ENCODE peak calls at places on chromosome 13, in seven cellular contexts. One of them, this sample, is unnamed. For H3K27me3 and H3K36me3, the result is how much of the 10 kb centered on the place peaks cover.

GRCh38 chr13:35594096-35594495 is 117.6 kb upstream of the MAB21L1 start:
- DNase-seq in heart left ventricle: no peak
- DNase-seq in mesenchymal stem cell: no peak
- DNase-seq in small intestine: no peak
- DNase-seq in fibroblast of lung: no peak
- DNase-seq in upper lobe of right lung: no peak
- DNase-seq in astrocyte: no peak
- DNase-seq in this sample: no peak

GRCh38 chr13:22027561-22027960 is 356.7 kb downstream of the FGF9 start:
- DNase-seq in heart left ventricle: no peak
- DNase-seq in upper lobe of right lung: no peak
- DNase-seq in small intestine: no peak
- DNase-seq in astrocyte: no peak
- DNase-seq in mesenchymal stem cell: peak
- DNase-seq in fibroblast of lung: no peak
- DNase-seq in this sample: no peak

GRCh38 chr13:100584901-100585300 is 3.7 kb downstream of the GGACT start:
- DNase-seq in small intestine: no peak
- DNase-seq in astrocyte: peak
- DNase-seq in fibroblast of lung: peak
- DNase-seq in mesenchymal stem cell: no peak
- DNase-seq in heart left ventricle: no peak
- DNase-seq in upper lobe of right lung: no peak
- DNase-seq in this sample: no peak

GRCh38 chr13:94632227-94632980 is 30.7 kb downstream of the GPR180 start:
- DNase-seq in fibroblast of lung: peak
- DNase-seq in small intestine: no peak
- DNase-seq in astrocyte: no peak
- DNase-seq in mesenchymal stem cell: no peak
- DNase-seq in upper lobe of right lung: no peak
- DNase-seq in heart left ventricle: no peak
- DNase-seq in this sample: no peak

GRCh38 chr13:95644611-95645052 is at the start of gene DZIP1:
- DNase-seq in small intestine: no peak
- DNase-seq in heart left ventricle: peak
- DNase-seq in mesenchymal stem cell: peak
- DNase-seq in fibroblast of lung: peak
- DNase-seq in upper lobe of right lung: peak
- DNase-seq in astrocyte: peak
- DNase-seq in this sample: no peak

GRCh38 chr13:105177265-105177900 is 1358.1 kb downstream of the EFNB2 start:
- DNase-seq in heart left ventricle: no peak
- DNase-seq in upper lobe of right lung: no peak
- DNase-seq in mesenchymal stem cell: peak
- DNase-seq in astrocyte: no peak
- DNase-seq in fibroblast of lung: peak
- DNase-seq in small intestine: no peak
- DNase-seq in this sample: no peak

GRCh38 chr13:57326532-57326931 is 159.5 kb downstream of the PRR20E start:
- DNase-seq in upper lobe of right lung: no peak
- DNase-seq in small intestine: peak
- DNase-seq in mesenchymal stem cell: no peak
- DNase-seq in astrocyte: no peak
- DNase-seq in fibroblast of lung: no peak
- DNase-seq in heart left ventricle: no peak
- DNase-seq in this sample: no peak

GRCh38 chr13:107883561-107884175 is 331.7 kb downstream of the LIG4 start:
- DNase-seq in upper lobe of right lung: no peak
- DNase-seq in heart left ventricle: no peak
- DNase-seq in small intestine: no peak
- DNase-seq in fibroblast of lung: peak
- DNase-seq in astrocyte: peak
- DNase-seq in mesenchymal stem cell: peak
- DNase-seq in this sample: no peak

GRCh38 chr13:64529874-64530485 is 2700.2 kb downstream of the PCDH9 start:
- DNase-seq in fibroblast of lung: no peak
- DNase-seq in astrocyte: no peak
- DNase-seq in small intestine: peak
- DNase-seq in upper lobe of right lung: no peak
- DNase-seq in heart left ventricle: no peak
- DNase-seq in mesenchymal stem cell: peak
- DNase-seq in this sample: no peak

GRCh38 chr13:66627512-66627911 is 602.6 kb downstream of the PCDH9 start:
- DNase-seq in small intestine: no peak
- DNase-seq in mesenchymal stem cell: no peak
- DNase-seq in fibroblast of lung: no peak
- DNase-seq in astrocyte: no peak
- DNase-seq in upper lobe of right lung: no peak
- DNase-seq in heart left ventricle: no peak
- DNase-seq in this sample: no peak

GRCh38 chr13:73934215-73934623 is 200.0 kb downstream of the KLF12 start:
- DNase-seq in upper lobe of right lung: no peak
- DNase-seq in fibroblast of lung: peak
- DNase-seq in mesenchymal stem cell: no peak
- DNase-seq in astrocyte: peak
- DNase-seq in small intestine: no peak
- DNase-seq in heart left ventricle: no peak
- DNase-seq in this sample: no peak

GRCh38 chr13:38013676-38014075 is 144.1 kb upstream of the TRPC4 start:
- DNase-seq in astrocyte: no peak
- DNase-seq in fibroblast of lung: no peak
- DNase-seq in heart left ventricle: no peak
- DNase-seq in upper lobe of right lung: no peak
- DNase-seq in small intestine: no peak
- DNase-seq in mesenchymal stem cell: no peak
- DNase-seq in this sample: no peak

GRCh38 chr13:106534844-106535551 is 464 bp downstream of the EFNB2 start:
- DNase-seq in small intestine: peak
- DNase-seq in mesenchymal stem cell: peak
- DNase-seq in upper lobe of right lung: peak
- DNase-seq in fibroblast of lung: peak
- DNase-seq in astrocyte: peak
- DNase-seq in heart left ventricle: peak
- DNase-seq in this sample: no peak

GRCh38 chr13:47999973-48000372 is 1.1 kb downstream of the SUCLA2 start:
- DNase-seq in mesenchymal stem cell: no peak
- DNase-seq in astrocyte: no peak
- DNase-seq in small intestine: no peak
- DNase-seq in heart left ventricle: no peak
- DNase-seq in fibroblast of lung: no peak
- DNase-seq in upper lobe of right lung: no peak
- DNase-seq in this sample: no peak

GRCh38 chr13:101449971-101450748 is 2.3 kb upstream of the ITGBL1 start:
- DNase-seq in fibroblast of lung: peak
- DNase-seq in heart left ventricle: no peak
- DNase-seq in mesenchymal stem cell: peak
- DNase-seq in astrocyte: peak
- DNase-seq in upper lobe of right lung: no peak
- DNase-seq in small intestine: no peak
- DNase-seq in this sample: peak

GRCh38 chr13:36124236-36124822 is 6.9 kb downstream of the DCLK1 start:
- DNase-seq in mesenchymal stem cell: no peak
- DNase-seq in astrocyte: peak
- DNase-seq in fibroblast of lung: peak
- DNase-seq in small intestine: no peak
- DNase-seq in heart left ventricle: no peak
- DNase-seq in upper lobe of right lung: no peak
- DNase-seq in this sample: peak

GRCh38 chr13:78993792-78994191 is 334.8 kb upstream of the OBI1 start:
- DNase-seq in small intestine: no peak
- DNase-seq in mesenchymal stem cell: no peak
- DNase-seq in astrocyte: no peak
- DNase-seq in fibroblast of lung: no peak
- DNase-seq in upper lobe of right lung: no peak
- DNase-seq in heart left ventricle: no peak
- DNase-seq in this sample: no peak

GRCh38 chr13:66532146-66532545 is 698.0 kb downstream of the PCDH9 start:
- DNase-seq in astrocyte: peak
- DNase-seq in mesenchymal stem cell: peak
- DNase-seq in heart left ventricle: no peak
- DNase-seq in upper lobe of right lung: no peak
- DNase-seq in small intestine: no peak
- DNase-seq in fibroblast of lung: peak
- DNase-seq in this sample: peak

GRCh38 chr13:98672947-98673545 is 79.4 kb downstream of the SLC15A1 start:
- DNase-seq in fibroblast of lung: peak
- DNase-seq in mesenchymal stem cell: peak
- DNase-seq in upper lobe of right lung: peak
- DNase-seq in heart left ventricle: peak
- DNase-seq in astrocyte: peak
- DNase-seq in small intestine: peak
- DNase-seq in this sample: no peak

GRCh38 chr13:110150384-110151091 is 156.4 kb downstream of the COL4A1 start:
- DNase-seq in mesenchymal stem cell: no peak
- DNase-seq in fibroblast of lung: peak
- DNase-seq in upper lobe of right lung: no peak
- DNase-seq in small intestine: no peak
- DNase-seq in heart left ventricle: no peak
- DNase-seq in astrocyte: peak
- DNase-seq in this sample: peak

GRCh38 chr13:113854238-113855011 is 9.5 kb downstream of the GAS6 start:
- DNase-seq in heart left ventricle: peak
- DNase-seq in fibroblast of lung: peak
- DNase-seq in astrocyte: peak
- DNase-seq in small intestine: no peak
- DNase-seq in mesenchymal stem cell: peak
- DNase-seq in upper lobe of right lung: no peak
- DNase-seq in this sample: no peak

GRCh38 chr13:114116734-114117133 is 15.7 kb downstream of the RASA3 start:
- DNase-seq in fibroblast of lung: no peak
- DNase-seq in upper lobe of right lung: peak
- DNase-seq in small intestine: no peak
- DNase-seq in mesenchymal stem cell: no peak
- DNase-seq in astrocyte: no peak
- DNase-seq in heart left ventricle: no peak
- DNase-seq in this sample: no peak

GRCh38 chr13:110306960-110307696 is at the start of the genes COL4A1 and COL4A2:
- DNase-seq in heart left ventricle: peak
- DNase-seq in upper lobe of right lung: peak
- DNase-seq in fibroblast of lung: peak
- DNase-seq in mesenchymal stem cell: peak
- DNase-seq in small intestine: no peak
- DNase-seq in astrocyte: peak
- DNase-seq in this sample: no peak

DNA sequence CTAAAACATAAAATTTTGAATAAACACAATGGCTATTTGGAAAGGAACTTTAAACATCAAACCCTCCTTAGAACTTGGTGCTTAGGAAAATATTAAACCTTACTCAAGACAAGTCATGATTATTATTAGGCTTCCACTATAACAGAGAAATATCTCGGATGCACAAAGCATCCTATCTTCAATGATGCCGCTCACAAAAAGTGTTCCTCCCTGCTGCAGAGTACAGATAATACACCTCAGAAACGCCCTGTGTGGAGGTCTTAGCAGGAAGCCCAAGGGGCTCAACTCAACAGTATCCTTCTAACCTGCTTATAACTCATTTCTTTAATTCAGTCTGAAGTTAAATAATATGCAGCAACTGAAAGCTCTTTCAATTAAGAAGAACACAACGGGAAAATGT is 12.2 kb downstream of the ELF1 start:
- DNase-seq in small intestine: no peak
- DNase-seq in upper lobe of right lung: no peak
- DNase-seq in heart left ventricle: no peak
- DNase-seq in astrocyte: no peak
- DNase-seq in fibroblast of lung: no peak
- DNase-seq in mesenchymal stem cell: no peak
- DNase-seq in this sample: no peak
- H3K4me3 ChIP-seq in small intestine: no peak
- H3K4me3 ChIP-seq in upper lobe of right lung: no peak
- H3K4me3 ChIP-seq in heart left ventricle: no peak
- H3K4me3 ChIP-seq in astrocyte: no peak
- H3K4me3 ChIP-seq in fibroblast of lung: no peak
- H3K4me3 ChIP-seq in mesenchymal stem cell: no peak
- H3K4me3 ChIP-seq in this sample: no peak

DNA sequence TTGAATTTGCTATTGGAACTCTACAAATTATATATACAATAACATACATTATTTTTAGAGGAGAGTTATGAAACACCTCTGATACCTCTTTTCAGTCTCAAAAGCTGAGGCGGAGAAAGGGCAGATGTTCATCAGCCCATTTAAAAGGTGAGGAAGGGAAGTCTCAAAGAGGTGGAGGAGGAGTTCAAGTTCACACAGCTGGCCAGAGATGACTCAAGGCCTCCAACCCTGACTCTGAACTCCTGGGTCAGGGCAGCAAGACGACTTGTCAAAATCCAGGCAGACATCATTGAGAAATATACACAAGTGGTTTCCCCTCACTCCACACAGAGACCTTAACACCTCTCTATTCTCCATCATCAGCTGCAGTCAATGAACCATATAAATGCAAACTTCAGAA is 2.1 kb downstream of the SIAH3 start:
- DNase-seq in small intestine: no peak
- DNase-seq in upper lobe of right lung: no peak
- DNase-seq in fibroblast of lung: no peak
- DNase-seq in heart left ventricle: no peak
- DNase-seq in mesenchymal stem cell: no peak
- DNase-seq in astrocyte: no peak
- DNase-seq in this sample: no peak
- H3K27me3 ChIP-seq in small intestine: under half
- H3K27me3 ChIP-seq in upper lobe of right lung: under half
- H3K27me3 ChIP-seq in fibroblast of lung: under half
- H3K27me3 ChIP-seq in heart left ventricle: under half
- H3K27me3 ChIP-seq in mesenchymal stem cell: under half
- H3K27me3 ChIP-seq in astrocyte: under half
- H3K27me3 ChIP-seq in this sample: under half

GRCh38 chr13:20074956-20075355 is 85.9 kb downstream of the GJA3 start:
- DNase-seq in fibroblast of lung: no peak
- DNase-seq in small intestine: no peak
- DNase-seq in mesenchymal stem cell: peak
- DNase-seq in astrocyte: no peak
- DNase-seq in heart left ventricle: no peak
- DNase-seq in upper lobe of right lung: no peak
- DNase-seq in this sample: no peak
- H3K36me3 ChIP-seq in fibroblast of lung: under half
- H3K36me3 ChIP-seq in small intestine: under half
- H3K36me3 ChIP-seq in mesenchymal stem cell: under half
- H3K36me3 ChIP-seq in astrocyte: under half
- H3K36me3 ChIP-seq in heart left ventricle: under half
- H3K36me3 ChIP-seq in upper lobe of right lung: half or more
- H3K36me3 ChIP-seq in this sample: under half

GRCh38 chr13:60162096-60162495 is 1.6 kb downstream of the DIAPH3 start:
- DNase-seq in astrocyte: peak
- DNase-seq in fibroblast of lung: peak
- DNase-seq in heart left ventricle: no peak
- DNase-seq in upper lobe of right lung: no peak
- DNase-seq in mesenchymal stem cell: no peak
- DNase-seq in small intestine: no peak
- DNase-seq in this sample: no peak
- H3K4me3 ChIP-seq in astrocyte: peak
- H3K4me3 ChIP-seq in fibroblast of lung: peak
- H3K4me3 ChIP-seq in heart left ventricle: no peak
- H3K4me3 ChIP-seq in upper lobe of right lung: no peak
- H3K4me3 ChIP-seq in mesenchymal stem cell: no peak
- H3K4me3 ChIP-seq in small intestine: no peak
- H3K4me3 ChIP-seq in this sample: no peak